ENCODE peak calls at places on chromosomes 5 and 9, in ten cellular contexts. One of them, this sample, is unnamed.

GRCh38 chr9:124873664-124874063 is 11.7 kb downstream of the ARPC5L start:
- DNase-seq in activated CD4-positive, alpha-beta T cell treated with anti-CD3 and anti-CD28 coated beads, Interleukin-2, amount 50 U/mL, for 1 hour: no peak
- DNase-seq in amniotic epithelial cell: peak
- DNase-seq in ureter: no peak
- DNase-seq in WTC11: no peak
- DNase-seq in SJSA1: no peak
- DNase-seq in lower lobe of right lung: no peak
- DNase-seq in HS-5: no peak
- DNase-seq in RCC 7860: no peak
- DNase-seq in thyroid gland: no peak
- DNase-seq in this sample: no peak

GRCh38 chr9:137167113-137167751 is 2.6 kb downstream of the LRRC26 start:
- DNase-seq in activated CD4-positive, alpha-beta T cell treated with anti-CD3 and anti-CD28 coated beads, Interleukin-2, amount 50 U/mL, for 1 hour: no peak
- DNase-seq in amniotic epithelial cell: no peak
- DNase-seq in ureter: no peak
- DNase-seq in WTC11: no peak
- DNase-seq in SJSA1: no peak
- DNase-seq in lower lobe of right lung: no peak
- DNase-seq in HS-5: no peak
- DNase-seq in RCC 7860: no peak
- DNase-seq in thyroid gland: no peak
- DNase-seq in this sample: no peak

GRCh38 chr9:125763373-125763772 is 16.2 kb downstream of the PBX3 start:
- DNase-seq in activated CD4-positive, alpha-beta T cell treated with anti-CD3 and anti-CD28 coated beads, Interleukin-2, amount 50 U/mL, for 1 hour: no peak
- DNase-seq in amniotic epithelial cell: peak
- DNase-seq in ureter: no peak
- DNase-seq in WTC11: no peak
- DNase-seq in SJSA1: no peak
- DNase-seq in lower lobe of right lung: no peak
- DNase-seq in HS-5: no peak
- DNase-seq in RCC 7860: no peak
- DNase-seq in thyroid gland: no peak
- DNase-seq in this sample: no peak

GRCh38 chr9:27154923-27155322 is 45.9 kb downstream of the TEK start:
- DNase-seq in activated CD4-positive, alpha-beta T cell treated with anti-CD3 and anti-CD28 coated beads, Interleukin-2, amount 50 U/mL, for 1 hour: no peak
- DNase-seq in amniotic epithelial cell: peak
- DNase-seq in ureter: no peak
- DNase-seq in WTC11: no peak
- DNase-seq in SJSA1: peak
- DNase-seq in lower lobe of right lung: no peak
- DNase-seq in HS-5: peak
- DNase-seq in RCC 7860: peak
- DNase-seq in thyroid gland: peak
- DNase-seq in this sample: no peak

GRCh38 chr5:5291357-5291756 is 131.1 kb upstream of the ICE1 start:
- DNase-seq in activated CD4-positive, alpha-beta T cell treated with anti-CD3 and anti-CD28 coated beads, Interleukin-2, amount 50 U/mL, for 1 hour: no peak
- DNase-seq in amniotic epithelial cell: no peak
- DNase-seq in ureter: no peak
- DNase-seq in WTC11: no peak
- DNase-seq in SJSA1: no peak
- DNase-seq in lower lobe of right lung: no peak
- DNase-seq in HS-5: no peak
- DNase-seq in RCC 7860: peak
- DNase-seq in thyroid gland: peak
- DNase-seq in this sample: peak

GRCh38 chr9:83934569-83935275 is 13.5 kb upstream of the KIF27 start:
- DNase-seq in activated CD4-positive, alpha-beta T cell treated with anti-CD3 and anti-CD28 coated beads, Interleukin-2, amount 50 U/mL, for 1 hour: no peak
- DNase-seq in amniotic epithelial cell: peak
- DNase-seq in ureter: no peak
- DNase-seq in WTC11: no peak
- DNase-seq in SJSA1: no peak
- DNase-seq in lower lobe of right lung: no peak
- DNase-seq in HS-5: no peak
- DNase-seq in RCC 7860: no peak
- DNase-seq in thyroid gland: no peak
- DNase-seq in this sample: no peak

GRCh38 chr9:86921141-86921868 is 26.0 kb downstream of the GAS1 start:
- DNase-seq in activated CD4-positive, alpha-beta T cell treated with anti-CD3 and anti-CD28 coated beads, Interleukin-2, amount 50 U/mL, for 1 hour: no peak
- DNase-seq in amniotic epithelial cell: no peak
- DNase-seq in ureter: no peak
- DNase-seq in WTC11: no peak
- DNase-seq in SJSA1: no peak
- DNase-seq in lower lobe of right lung: no peak
- DNase-seq in HS-5: no peak
- DNase-seq in RCC 7860: no peak
- DNase-seq in thyroid gland: no peak
- DNase-seq in this sample: no peak

GRCh38 chr9:12996971-12997370 is 222.2 kb downstream of the LURAP1L start:
- DNase-seq in activated CD4-positive, alpha-beta T cell treated with anti-CD3 and anti-CD28 coated beads, Interleukin-2, amount 50 U/mL, for 1 hour: no peak
- DNase-seq in amniotic epithelial cell: no peak
- DNase-seq in ureter: no peak
- DNase-seq in WTC11: no peak
- DNase-seq in SJSA1: no peak
- DNase-seq in lower lobe of right lung: no peak
- DNase-seq in HS-5: no peak
- DNase-seq in RCC 7860: no peak
- DNase-seq in thyroid gland: no peak
- DNase-seq in this sample: no peak

GRCh38 chr5:56985941-56986630 is 34.2 kb upstream of the MIER3 start:
- DNase-seq in activated CD4-positive, alpha-beta T cell treated with anti-CD3 and anti-CD28 coated beads, Interleukin-2, amount 50 U/mL, for 1 hour: no peak
- DNase-seq in amniotic epithelial cell: no peak
- DNase-seq in ureter: no peak
- DNase-seq in WTC11: no peak
- DNase-seq in SJSA1: no peak
- DNase-seq in lower lobe of right lung: no peak
- DNase-seq in HS-5: no peak
- DNase-seq in RCC 7860: no peak
- DNase-seq in thyroid gland: no peak
- DNase-seq in this sample: no peak

GRCh38 chr9:77673912-77674791 is 26.0 kb upstream of the GNA14 start:
- DNase-seq in activated CD4-positive, alpha-beta T cell treated with anti-CD3 and anti-CD28 coated beads, Interleukin-2, amount 50 U/mL, for 1 hour: no peak
- DNase-seq in amniotic epithelial cell: peak
- DNase-seq in ureter: no peak
- DNase-seq in WTC11: no peak
- DNase-seq in SJSA1: no peak
- DNase-seq in lower lobe of right lung: no peak
- DNase-seq in HS-5: no peak
- DNase-seq in RCC 7860: no peak
- DNase-seq in thyroid gland: no peak
- DNase-seq in this sample: no peak

GRCh38 chr5:14440598-14441401 is 140.8 kb upstream of the OTULINL start:
- DNase-seq in activated CD4-positive, alpha-beta T cell treated with anti-CD3 and anti-CD28 coated beads, Interleukin-2, amount 50 U/mL, for 1 hour: no peak
- DNase-seq in amniotic epithelial cell: peak
- DNase-seq in ureter: peak
- DNase-seq in WTC11: no peak
- DNase-seq in SJSA1: peak
- DNase-seq in lower lobe of right lung: no peak
- DNase-seq in HS-5: peak
- DNase-seq in RCC 7860: no peak
- DNase-seq in thyroid gland: peak
- DNase-seq in this sample: peak

GRCh38 chr5:58107704-58108103 is 352.2 kb downstream of the PLK2 start:
- DNase-seq in activated CD4-positive, alpha-beta T cell treated with anti-CD3 and anti-CD28 coated beads, Interleukin-2, amount 50 U/mL, for 1 hour: no peak
- DNase-seq in amniotic epithelial cell: peak
- DNase-seq in ureter: no peak
- DNase-seq in WTC11: no peak
- DNase-seq in SJSA1: no peak
- DNase-seq in lower lobe of right lung: no peak
- DNase-seq in HS-5: no peak
- DNase-seq in RCC 7860: no peak
- DNase-seq in thyroid gland: no peak
- DNase-seq in this sample: no peak

GRCh38 chr5:135821061-135821781 is 13.2 kb upstream of the SLC25A48 start:
- DNase-seq in activated CD4-positive, alpha-beta T cell treated with anti-CD3 and anti-CD28 coated beads, Interleukin-2, amount 50 U/mL, for 1 hour: no peak
- DNase-seq in amniotic epithelial cell: no peak
- DNase-seq in ureter: peak
- DNase-seq in WTC11: no peak
- DNase-seq in SJSA1: no peak
- DNase-seq in lower lobe of right lung: no peak
- DNase-seq in HS-5: no peak
- DNase-seq in RCC 7860: no peak
- DNase-seq in thyroid gland: peak
- DNase-seq in this sample: no peak

GRCh38 chr5:33848554-33848953 is 43.2 kb downstream of the ADAMTS12 start:
- DNase-seq in activated CD4-positive, alpha-beta T cell treated with anti-CD3 and anti-CD28 coated beads, Interleukin-2, amount 50 U/mL, for 1 hour: no peak
- DNase-seq in amniotic epithelial cell: no peak
- DNase-seq in ureter: no peak
- DNase-seq in WTC11: no peak
- DNase-seq in SJSA1: no peak
- DNase-seq in lower lobe of right lung: no peak
- DNase-seq in HS-5: no peak
- DNase-seq in RCC 7860: no peak
- DNase-seq in thyroid gland: no peak
- DNase-seq in this sample: no peak

GRCh38 chr9:125760537-125760936 is 13.4 kb downstream of the PBX3 start:
- DNase-seq in activated CD4-positive, alpha-beta T cell treated with anti-CD3 and anti-CD28 coated beads, Interleukin-2, amount 50 U/mL, for 1 hour: no peak
- DNase-seq in amniotic epithelial cell: no peak
- DNase-seq in ureter: no peak
- DNase-seq in WTC11: no peak
- DNase-seq in SJSA1: no peak
- DNase-seq in lower lobe of right lung: no peak
- DNase-seq in HS-5: no peak
- DNase-seq in RCC 7860: no peak
- DNase-seq in thyroid gland: no peak
- DNase-seq in this sample: no peak

GRCh38 chr9:98627291-98627690 is 81.4 kb downstream of the GABBR2 start:
- DNase-seq in activated CD4-positive, alpha-beta T cell treated with anti-CD3 and anti-CD28 coated beads, Interleukin-2, amount 50 U/mL, for 1 hour: no peak
- DNase-seq in amniotic epithelial cell: peak
- DNase-seq in ureter: no peak
- DNase-seq in WTC11: no peak
- DNase-seq in SJSA1: no peak
- DNase-seq in lower lobe of right lung: no peak
- DNase-seq in HS-5: no peak
- DNase-seq in RCC 7860: no peak
- DNase-seq in thyroid gland: no peak
- DNase-seq in this sample: no peak

GRCh38 chr9:133472753-133473378 is 6.0 kb downstream of the SLC2A6 start:
- DNase-seq in activated CD4-positive, alpha-beta T cell treated with anti-CD3 and anti-CD28 coated beads, Interleukin-2, amount 50 U/mL, for 1 hour: no peak
- DNase-seq in amniotic epithelial cell: no peak
- DNase-seq in ureter: no peak
- DNase-seq in WTC11: no peak
- DNase-seq in SJSA1: no peak
- DNase-seq in lower lobe of right lung: no peak
- DNase-seq in HS-5: no peak
- DNase-seq in RCC 7860: no peak
- DNase-seq in thyroid gland: no peak
- DNase-seq in this sample: peak

GRCh38 chr9:116506685-116507084 is 180.4 kb upstream of the TRIM32 start:
- DNase-seq in activated CD4-positive, alpha-beta T cell treated with anti-CD3 and anti-CD28 coated beads, Interleukin-2, amount 50 U/mL, for 1 hour: no peak
- DNase-seq in amniotic epithelial cell: no peak
- DNase-seq in ureter: no peak
- DNase-seq in WTC11: no peak
- DNase-seq in SJSA1: no peak
- DNase-seq in lower lobe of right lung: no peak
- DNase-seq in HS-5: no peak
- DNase-seq in RCC 7860: peak
- DNase-seq in thyroid gland: no peak
- DNase-seq in this sample: no peak

GRCh38 chr5:58497956-58498942 is 7.0 kb downstream of the GAPT start:
- DNase-seq in activated CD4-positive, alpha-beta T cell treated with anti-CD3 and anti-CD28 coated beads, Interleukin-2, amount 50 U/mL, for 1 hour: no peak
- DNase-seq in amniotic epithelial cell: peak
- DNase-seq in ureter: no peak
- DNase-seq in WTC11: peak
- DNase-seq in SJSA1: no peak
- DNase-seq in lower lobe of right lung: no peak
- DNase-seq in HS-5: no peak
- DNase-seq in RCC 7860: no peak
- DNase-seq in thyroid gland: peak
- DNase-seq in this sample: no peak

GRCh38 chr9:99059074-99059894 is 45.6 kb upstream of the TGFBR1 start:
- DNase-seq in activated CD4-positive, alpha-beta T cell treated with anti-CD3 and anti-CD28 coated beads, Interleukin-2, amount 50 U/mL, for 1 hour: no peak
- DNase-seq in amniotic epithelial cell: no peak
- DNase-seq in ureter: no peak
- DNase-seq in WTC11: no peak
- DNase-seq in SJSA1: no peak
- DNase-seq in lower lobe of right lung: peak
- DNase-seq in HS-5: no peak
- DNase-seq in RCC 7860: no peak
- DNase-seq in thyroid gland: no peak
- DNase-seq in this sample: no peak

GRCh38 chr9:27499481-27499880 is 24.6 kb upstream of the IFNK start:
- DNase-seq in activated CD4-positive, alpha-beta T cell treated with anti-CD3 and anti-CD28 coated beads, Interleukin-2, amount 50 U/mL, for 1 hour: no peak
- DNase-seq in amniotic epithelial cell: peak
- DNase-seq in ureter: no peak
- DNase-seq in WTC11: no peak
- DNase-seq in SJSA1: no peak
- DNase-seq in lower lobe of right lung: no peak
- DNase-seq in HS-5: peak
- DNase-seq in RCC 7860: peak
- DNase-seq in thyroid gland: no peak
- DNase-seq in this sample: no peak

GRCh38 chr5:176408590-176408989 is 7.7 kb downstream of the CLTB start:
- DNase-seq in activated CD4-positive, alpha-beta T cell treated with anti-CD3 and anti-CD28 coated beads, Interleukin-2, amount 50 U/mL, for 1 hour: no peak
- DNase-seq in amniotic epithelial cell: no peak
- DNase-seq in ureter: no peak
- DNase-seq in WTC11: no peak
- DNase-seq in SJSA1: no peak
- DNase-seq in lower lobe of right lung: no peak
- DNase-seq in HS-5: no peak
- DNase-seq in RCC 7860: no peak
- DNase-seq in thyroid gland: no peak
- DNase-seq in this sample: no peak

GRCh38 chr5:51376504-51376903 is 6.7 kb upstream of the ISL1 start:
- DNase-seq in activated CD4-positive, alpha-beta T cell treated with anti-CD3 and anti-CD28 coated beads, Interleukin-2, amount 50 U/mL, for 1 hour: no peak
- DNase-seq in amniotic epithelial cell: no peak
- DNase-seq in ureter: no peak
- DNase-seq in WTC11: no peak
- DNase-seq in SJSA1: no peak
- DNase-seq in lower lobe of right lung: no peak
- DNase-seq in HS-5: no peak
- DNase-seq in RCC 7860: no peak
- DNase-seq in thyroid gland: no peak
- DNase-seq in this sample: no peak

GRCh38 chr9:115691097-115691496 is 462.5 kb upstream of the PAPPA start:
- DNase-seq in activated CD4-positive, alpha-beta T cell treated with anti-CD3 and anti-CD28 coated beads, Interleukin-2, amount 50 U/mL, for 1 hour: no peak
- DNase-seq in amniotic epithelial cell: peak
- DNase-seq in ureter: no peak
- DNase-seq in WTC11: no peak
- DNase-seq in SJSA1: no peak
- DNase-seq in lower lobe of right lung: no peak
- DNase-seq in HS-5: peak
- DNase-seq in RCC 7860: peak
- DNase-seq in thyroid gland: no peak
- DNase-seq in this sample: no peak

GRCh38 chr5:179153341-179153901 is 93.2 kb downstream of the ZNF354C start:
- DNase-seq in activated CD4-positive, alpha-beta T cell treated with anti-CD3 and anti-CD28 coated beads, Interleukin-2, amount 50 U/mL, for 1 hour: no peak
- DNase-seq in amniotic epithelial cell: no peak
- DNase-seq in ureter: no peak
- DNase-seq in WTC11: peak
- DNase-seq in SJSA1: no peak
- DNase-seq in lower lobe of right lung: peak
- DNase-seq in HS-5: no peak
- DNase-seq in RCC 7860: no peak
- DNase-seq in thyroid gland: no peak
- DNase-seq in this sample: no peak

GRCh38 chr9:19074836-19075235 is 25.6 kb downstream of the RRAGA start:
- DNase-seq in activated CD4-positive, alpha-beta T cell treated with anti-CD3 and anti-CD28 coated beads, Interleukin-2, amount 50 U/mL, for 1 hour: no peak
- DNase-seq in amniotic epithelial cell: peak
- DNase-seq in ureter: no peak
- DNase-seq in WTC11: no peak
- DNase-seq in SJSA1: no peak
- DNase-seq in lower lobe of right lung: no peak
- DNase-seq in HS-5: no peak
- DNase-seq in RCC 7860: no peak
- DNase-seq in thyroid gland: no peak
- DNase-seq in this sample: no peak

GRCh38 chr9:113650207-113651131 is 186.9 kb downstream of the RGS3 start:
- DNase-seq in activated CD4-positive, alpha-beta T cell treated with anti-CD3 and anti-CD28 coated beads, Interleukin-2, amount 50 U/mL, for 1 hour: no peak
- DNase-seq in amniotic epithelial cell: peak
- DNase-seq in ureter: no peak
- DNase-seq in WTC11: peak
- DNase-seq in SJSA1: no peak
- DNase-seq in lower lobe of right lung: no peak
- DNase-seq in HS-5: peak
- DNase-seq in RCC 7860: peak
- DNase-seq in thyroid gland: peak
- DNase-seq in this sample: no peak

GRCh38 chr5:6443326-6443725 is 5.3 kb upstream of the UBE2QL1 start:
- DNase-seq in activated CD4-positive, alpha-beta T cell treated with anti-CD3 and anti-CD28 coated beads, Interleukin-2, amount 50 U/mL, for 1 hour: no peak
- DNase-seq in amniotic epithelial cell: no peak
- DNase-seq in ureter: no peak
- DNase-seq in WTC11: no peak
- DNase-seq in SJSA1: peak
- DNase-seq in lower lobe of right lung: no peak
- DNase-seq in HS-5: no peak
- DNase-seq in RCC 7860: no peak
- DNase-seq in thyroid gland: no peak
- DNase-seq in this sample: no peak